ENCODE peak calls at places on chromosomes 5 and 9, in four cellular contexts. C is K562, W is H1, U is GM12878. N is an unnamed sample.

GRCh38 chr9:97555164-97555563 is 53.7 kb downstream of the TMOD1 start:
- DNase-seq in W (no peak), C (no peak), U (no peak), N (no peak)

GRCh38 chr5:74767579-74767913 is 497 bp downstream of the NSA2 start:
- DNase-seq in U (no peak), W (no peak), C (peak; percentile 31), N (peak; percentile 16)

GRCh38 chr9:108815156-108815555 is 40.6 kb downstream of the ACTL7B start:
- DNase-seq in W (no peak), U (no peak), C (no peak), N (peak; percentile 24)

GRCh38 chr5:33788922-33789321 is 102.9 kb downstream of the ADAMTS12 start:
- DNase-seq in W (no peak), C (no peak), U (no peak), N (no peak)

GRCh38 chr5:92309336-92309991 is 926.3 kb upstream of the ARRDC3 start:
- DNase-seq in W (no peak), U (no peak), C (no peak), N (peak; percentile 11)

GRCh38 chr5:144187699-144188294 is 17.1 kb downstream of the KCTD16 start:
- DNase-seq in W (no peak), C (no peak), U (peak; percentile 65), N (peak; percentile 27)

GRCh38 chr9:79572891-79573696 is 1.3 kb downstream of the TLE4 start:
- DNase-seq in W (no peak), U (no peak), C (peak; percentile 26), N (no peak)

GRCh38 chr5:159819671-159820411 is 96.4 kb upstream of the ADRA1B start:
- DNase-seq in W (no peak), C (no peak), U (no peak), N (no peak)

GRCh38 chr5:55338092-55338613 is 30.4 kb downstream of the MTREX start:
- DNase-seq in W (no peak), C (no peak), U (no peak), N (no peak)

GRCh38 chr5:20109326-20109725 is 121.3 kb upstream of the CDH18 start:
- DNase-seq in C (no peak), W (no peak), U (no peak), N (no peak)

GRCh38 chr9:97600531-97601227 is 32.5 kb downstream of the TSTD2 start:
- DNase-seq in U (no peak), W (no peak), C (no peak), N (no peak)

GRCh38 chr5:85266692-85267091 is 882.0 kb upstream of the EDIL3 start:
- DNase-seq in W (no peak), U (no peak), C (no peak), N (no peak)

GRCh38 chr5:85263125-85263524 is 878.4 kb upstream of the EDIL3 start:
- DNase-seq in U (no peak), C (no peak), W (no peak), N (no peak)

DNA sequence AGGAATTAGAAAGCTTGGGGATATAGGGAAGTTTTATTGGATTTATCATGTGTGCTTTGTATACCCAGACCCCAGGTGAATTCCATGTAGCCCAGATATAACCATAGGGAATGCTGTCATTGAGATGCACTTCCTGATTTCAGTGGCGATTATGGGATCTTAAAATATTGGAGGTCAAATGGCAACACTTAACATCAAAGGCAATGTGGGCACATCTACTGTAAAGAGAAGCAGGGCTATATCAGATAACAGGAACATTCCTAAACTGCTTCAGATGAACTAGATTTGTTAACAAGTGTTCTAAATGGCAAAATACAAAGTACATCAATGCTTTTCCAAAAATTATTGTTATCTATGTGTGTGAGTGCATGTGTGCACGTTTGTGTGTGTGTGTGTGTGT is 883.5 kb upstream of the EDIL3 start:
- DNase-seq in W (no peak), U (no peak), C (no peak), N (no peak)
- TF ChIP-seq ZNF274 in W (no peak), U (no peak), C (no peak), N (no peak)

GRCh38 chr5:97297063-97297715 is 114.1 kb upstream of the RIOK2 start:
- DNase-seq in W (peak; percentile 21), U (peak; percentile 11), C (no peak), N (peak; percentile 70)
- TF ChIP-seq RFX5 in W (no peak), U (no peak), C (no peak), N (no peak)

GRCh38 chr9:15149450-15149849 is 157.6 kb downstream of the TTC39B start:
- DNase-seq in C (no peak), U (no peak), W (no peak), N (no peak)

GRCh38 chr9:15147471-15147870 is 159.5 kb downstream of the TTC39B start:
- DNase-seq in C (no peak), U (no peak), W (no peak), N (no peak)

GRCh38 chr9:15146121-15146820 is 160.7 kb downstream of the TTC39B start:
- DNase-seq in W (no peak), C (no peak), U (no peak), N (no peak)

GRCh38 chr9:15142903-15143534 is 164.0 kb downstream of the TTC39B start:
- DNase-seq in C (peak; percentile 48), W (no peak), U (no peak), N (peak; percentile 50)

DNA sequence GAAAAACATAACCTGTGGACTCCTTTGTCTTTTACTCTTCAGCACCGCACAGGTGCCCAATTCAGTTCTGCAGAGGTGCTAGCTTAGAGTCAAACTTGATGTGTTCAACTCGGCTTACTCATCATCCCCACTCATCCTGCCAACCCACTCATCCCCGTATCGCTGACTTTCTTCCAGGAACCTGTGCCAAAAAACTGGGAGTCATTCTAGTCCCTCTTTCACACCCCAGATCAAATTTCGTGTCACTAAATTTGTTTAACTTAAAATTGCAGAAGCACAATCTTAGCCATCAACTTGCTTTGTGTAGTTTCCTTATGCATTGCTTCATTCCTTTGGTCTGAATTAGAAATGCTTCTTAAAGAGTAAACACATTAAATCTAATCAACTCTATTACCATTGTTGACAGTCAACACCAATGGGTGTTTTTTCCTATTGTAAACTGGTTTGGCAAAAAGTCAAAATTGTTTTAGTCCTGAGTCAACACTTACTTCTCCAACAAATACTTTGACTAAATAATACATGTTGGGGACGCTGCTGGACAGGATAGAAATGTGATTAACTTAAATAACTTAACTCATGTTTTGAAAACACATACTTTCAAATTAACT is 162.3 kb downstream of the TTC39B start:
- DNase-seq in U (no peak), W (no peak), C (no peak), N (no peak)
- TF ChIP-seq ZNF274 in U (no peak), W (no peak), C (no peak), N (no peak)

GRCh38 chr5:146878471-146879172 is at the start of gene PPP2R2B:
- DNase-seq in W (no peak), U (no peak), C (no peak), N (no peak)
- TF ChIP-seq RFX5 in W (no peak), U (no peak), C (no peak), N (no peak)

GRCh38 chr5:72280655-72281069 is 39.4 kb downstream of the MRPS27 start:
- DNase-seq in C (peak; percentile 43), U (no peak), W (no peak), N (no peak)
- TF ChIP-seq ZNF274 in C (no peak), U (no peak), W (no peak), N (no peak)

GRCh38 chr5:131640043-131640856 is 5.2 kb upstream of the RAPGEF6 start:
- DNase-seq in C (peak; percentile 40), U (no peak), W (no peak), N (no peak)
- TF ChIP-seq RFX5 in C (no peak), U (no peak), W (no peak), N (no peak)

DNA sequence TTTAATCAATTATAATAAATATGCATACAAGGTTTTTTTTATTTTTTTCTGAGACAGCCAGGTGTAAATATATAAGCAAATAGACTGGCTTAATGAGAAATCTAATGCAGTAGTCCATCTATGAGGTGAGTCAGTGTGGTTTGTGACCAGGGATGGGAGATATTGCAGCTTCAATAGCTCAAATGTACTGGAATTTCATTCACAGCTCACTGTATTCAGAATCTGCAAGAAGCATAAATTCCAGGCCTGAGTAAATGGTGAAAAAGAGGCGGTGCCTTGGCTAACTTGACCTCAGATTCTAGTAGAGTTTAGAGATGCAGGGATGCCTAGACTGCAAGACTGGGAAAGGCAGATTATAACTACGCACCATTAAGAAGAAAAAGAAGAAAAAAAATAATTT is 151.9 kb upstream of the SMC2 start:
- DNase-seq in C (no peak), U (no peak), W (no peak), N (no peak)
- TF ChIP-seq ZNF274 in C (no peak), U (no peak), W (no peak), N (no peak)

GRCh38 chr5:142724821-142725220 is 38.9 kb upstream of the FGF1 start:
- DNase-seq in C (no peak), W (no peak), U (no peak), N (no peak)

GRCh38 chr5:142720561-142721275 is 34.8 kb upstream of the FGF1 start:
- DNase-seq in U (no peak), W (no peak), C (no peak), N (peak; percentile 45)

GRCh38 chr5:142722146-142722545 is 36.3 kb upstream of the FGF1 start:
- DNase-seq in C (no peak), U (no peak), W (no peak), N (no peak)

GRCh38 chr5:142725231-142726187 is 39.6 kb upstream of the FGF1 start:
- DNase-seq in U (no peak), W (no peak), C (no peak), N (no peak)

DNA sequence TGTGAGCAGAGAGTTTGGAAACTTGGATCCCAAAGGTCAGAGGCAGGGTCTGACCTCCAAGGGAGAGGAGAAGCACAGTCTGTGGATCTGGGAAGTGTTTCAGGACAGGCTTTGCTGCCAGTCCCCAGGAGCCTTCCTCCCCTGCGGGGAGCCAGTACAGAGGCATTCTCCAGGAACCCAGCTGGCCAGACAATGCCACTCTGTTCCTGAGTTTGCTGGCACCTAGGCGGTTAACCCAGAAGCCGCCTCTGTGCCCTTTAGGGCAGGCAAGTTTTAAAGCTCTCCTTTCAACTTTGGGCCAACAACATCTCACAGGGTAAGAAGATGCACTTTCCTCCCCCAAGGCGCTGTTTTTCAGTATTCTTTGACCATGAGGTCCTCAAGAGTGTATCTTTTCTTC is 37.0 kb upstream of the FGF1 start:
- DNase-seq in C (no peak), W (no peak), U (no peak), N (no peak)
- TF ChIP-seq RFX5 in C (no peak), W (no peak), U (no peak), N (no peak)

GRCh38 chr5:96324708-96325107 is 108.3 kb downstream of the PCSK1 start:
- DNase-seq in W (no peak), U (no peak), C (no peak), N (peak; percentile 22)
- TF ChIP-seq ZNF274 in W (no peak), U (no peak), C (no peak), N (no peak)

N was measured in HepG2.